ENCODE peak calls at places on chromosomes 1 and 21, in four cellular contexts. B, D, U and T are unnamed samples.

GRCh38 chr1:108953452-108953851 is 9.8 kb downstream of the CLCC1 start:
- DNase-seq in B (no peak), D (peak; percentile 13), U (no peak), T (no peak)

GRCh38 chr1:37726746-37727145 is 34.4 kb downstream of the CDCA8 start:
- DNase-seq in B (no peak), D (no peak), U (no peak), T (no peak)

GRCh38 chr1:205312866-205313680 is 8.5 kb downstream of the NUAK2 start:
- DNase-seq in B (no peak), D (peak; percentile 56), U (no peak), T (no peak)

GRCh38 chr1:94247146-94248094 is 10.0 kb upstream of the ARHGAP29 start:
- DNase-seq in B (no peak), D (peak; percentile 90), U (peak; percentile 36), T (peak; percentile 85)

GRCh38 chr1:85273397-85273796 is 3.0 kb downstream of the BCL10 start:
- DNase-seq in B (no peak), D (no peak), U (no peak), T (no peak)

GRCh38 chr1:2393471-2393877 is 1.8 kb downstream of the RER1 start:
- DNase-seq in B (no peak), D (no peak), U (no peak), T (no peak)

GRCh38 chr1:14522331-14523241 is 75.9 kb upstream of the KAZN start:
- DNase-seq in B (no peak), D (peak; percentile 77), U (peak; percentile 82), T (peak; percentile 46)

GRCh38 chr1:48469616-48470500 is 2.1 kb downstream of the SPATA6 start:
- DNase-seq in B (no peak), D (peak; percentile 11), U (peak; percentile 74), T (no peak)

GRCh38 chr21:18155508-18156193 is 89.0 kb upstream of the CHODL start:
- DNase-seq in B (no peak), D (peak; percentile 48), U (no peak), T (no peak)

GRCh38 chr1:69739181-69739580 is 171.5 kb downstream of the LRRC7 start:
- DNase-seq in B (no peak), D (peak; percentile 61), U (no peak), T (no peak)

GRCh38 chr1:29514361-29515187 is 278.3 kb downstream of the PTPRU start:
- DNase-seq in B (no peak), D (no peak), U (no peak), T (no peak)

GRCh38 chr1:63951076-63951946 is 177.5 kb downstream of the ROR1 start:
- DNase-seq in B (no peak), D (no peak), U (peak; percentile 13), T (no peak)

GRCh38 chr21:16418211-16418610 is 688.4 kb downstream of the USP25 start:
- DNase-seq in B (no peak), D (no peak), U (no peak), T (no peak)

GRCh38 chr1:200741808-200742207 is 3.1 kb downstream of the CAMSAP2 start:
- DNase-seq in B (no peak), D (no peak), U (no peak), T (no peak)

GRCh38 chr1:97507863-97508262 is 413.0 kb downstream of the DPYD start:
- DNase-seq in B (no peak), D (no peak), U (no peak), T (no peak)

GRCh38 chr21:40829791-40830190 is 17.2 kb downstream of the DSCAM start:
- DNase-seq in B (no peak), D (no peak), U (no peak), T (no peak)

GRCh38 chr1:99680258-99680657 is 34.3 kb downstream of the PALMD start:
- DNase-seq in B (no peak), D (no peak), U (peak; percentile 43), T (no peak)

GRCh38 chr1:222077191-222077590 is 335.3 kb upstream of the DUSP10 start:
- DNase-seq in B (no peak), D (no peak), U (no peak), T (no peak)

GRCh38 chr1:200226268-200226968 is 183.4 kb downstream of the ZNF281 start:
- DNase-seq in B (peak; percentile 33), D (peak; percentile 89), U (peak; percentile 30), T (peak; percentile 56)

GRCh38 chr1:1367238-1367796 is 7.7 kb downstream of the AURKAIP1 start:
- DNase-seq in B (no peak), D (no peak), U (no peak), T (no peak)

GRCh38 chr1:156656779-156657160 is 14.9 kb downstream of the BCAN start:
- DNase-seq in B (no peak), D (no peak), U (no peak), T (peak; percentile 67)

GRCh38 chr21:44421901-44422840 is 33.1 kb upstream of the LRRC3 start:
- DNase-seq in B (no peak), D (no peak), U (no peak), T (peak; percentile 13)

GRCh38 chr1:184644771-184645170 is 109.9 kb downstream of the EDEM3 start:
- DNase-seq in B (no peak), D (no peak), U (no peak), T (no peak)

GRCh38 chr21:38434913-38435533 is 63.3 kb downstream of the ERG start:
- DNase-seq in B (no peak), D (no peak), U (peak; percentile 34), T (no peak)

GRCh38 chr1:85463666-85464496 is 1.1 kb downstream of the DDAH1 start:
- DNase-seq in B (no peak), D (peak; percentile 11), U (no peak), T (no peak)

GRCh38 chr1:31574749-31575372 is 1.5 kb upstream of the TINAGL1 start:
- DNase-seq in B (no peak), D (no peak), U (no peak), T (no peak)
- H2BK120ac ChIP-seq in B (no peak overlapping the region), D (no peak overlapping the region), U (peak overlapping the region; percentile 35), T (no peak overlapping the region)

GRCh38 chr1:39205102-39205780 is 746 bp downstream of the MACF1 start:
- DNase-seq in B (no peak), D (peak; percentile 84), U (peak; percentile 76), T (no peak)
- H4K5ac ChIP-seq in B (no peak overlapping the region), D (no peak overlapping the region), U (peak overlapping the region; percentile 69), T (no peak overlapping the region)

GRCh38 chr1:62263813-62264353 is 55.4 kb downstream of the KANK4 start:
- DNase-seq in B (no peak), D (no peak), U (no peak), T (no peak)

GRCh38 chr1:62263006-62263812 is 56.0 kb downstream of the KANK4 start:
- DNase-seq in B (no peak), D (peak; percentile 66), U (no peak), T (no peak)

GRCh38 chr1:62269439-62269838 is 49.8 kb downstream of the KANK4 start:
- DNase-seq in B (no peak), D (no peak), U (no peak), T (no peak)

GRCh38 chr1:62268315-62268714 is 50.9 kb downstream of the KANK4 start:
- DNase-seq in B (no peak), D (no peak), U (no peak), T (no peak)

GRCh38 chr1:62266217-62266616 is 53.0 kb downstream of the KANK4 start:
- DNase-seq in B (no peak), D (no peak), U (no peak), T (no peak)
- H3K4ac ChIP-seq in B (peak overlapping the region; percentile 9), D (no peak overlapping the region), U (no peak overlapping the region), T (no peak overlapping the region)

GRCh38 chr1:44807364-44808062 is 362 bp upstream of the DYNLT4 start:
- DNase-seq in B (peak; percentile 89), D (peak; percentile 100), U (peak; percentile 99), T (peak; percentile 97)
- H2BK120ac ChIP-seq in B (peak overlapping the region; percentile 71), D (peak overlapping the region; percentile 10), U (peak overlapping the region; percentile 98), T (peak overlapping the region; percentile 82)

GRCh38 chr1:27406354-27406665 is 13.9 kb downstream of the GPR3 start:
- DNase-seq in B (no peak), D (no peak), U (no peak), T (no peak)
- H4K5ac ChIP-seq in B (no peak overlapping the region), D (no peak overlapping the region), U (no peak overlapping the region), T (no peak overlapping the region)

DNA sequence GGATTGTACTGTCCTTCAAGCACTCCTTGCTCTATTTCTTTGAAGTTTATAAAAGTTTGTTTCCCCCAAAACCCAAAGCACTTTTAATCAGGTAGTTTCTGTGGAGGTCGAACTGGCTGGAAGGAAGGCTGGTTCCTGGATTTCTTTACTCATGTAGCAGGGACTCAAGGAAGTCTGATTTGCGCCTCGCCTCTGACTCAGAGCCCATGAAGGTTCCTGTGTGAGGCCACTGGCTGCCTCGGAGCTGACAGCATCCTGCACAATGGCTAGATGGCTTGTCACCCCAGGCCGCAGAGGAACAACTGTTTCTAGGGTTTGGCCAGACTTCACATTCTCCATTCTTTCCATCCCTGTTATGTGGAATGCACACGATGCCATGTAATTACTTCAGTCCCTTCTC is 39.2 kb upstream of the PRSS38 start:
- DNase-seq in B (no peak), D (no peak), U (peak; percentile 80), T (no peak)
- H3K4ac ChIP-seq in B (no peak overlapping the region), D (no peak overlapping the region), U (peak overlapping the region; percentile 25), T (no peak overlapping the region)

DNA sequence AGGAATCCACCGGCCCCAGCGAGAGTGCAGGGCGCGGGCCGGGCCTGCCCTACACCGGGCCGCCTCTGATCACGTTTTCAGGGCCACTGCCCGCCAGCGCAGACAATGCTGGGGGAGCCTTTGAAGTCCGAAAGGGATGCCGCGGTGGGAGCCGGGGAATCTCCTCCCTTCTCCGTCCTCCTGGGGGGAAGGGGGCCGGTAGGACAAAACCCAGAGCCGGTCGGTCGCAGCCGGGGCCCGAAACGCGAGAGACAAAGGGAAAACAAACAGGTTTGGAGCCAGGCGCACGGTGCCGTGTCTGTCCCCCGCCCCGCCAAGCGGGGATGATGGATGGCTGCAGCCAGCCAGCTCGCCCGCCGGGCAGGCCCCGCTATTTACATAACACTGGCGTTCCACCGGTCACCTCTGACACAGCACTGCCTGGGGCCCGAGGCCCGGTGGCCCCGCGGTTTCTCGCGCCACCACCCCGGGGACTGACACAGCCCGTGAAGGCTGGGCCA is 92.0 kb downstream of the CASZ1 start:
- DNase-seq in B (peak; percentile 34), D (peak; percentile 60), U (no peak), T (peak; percentile 86)
- H2BK120ac ChIP-seq in B (no peak overlapping the region), D (no peak overlapping the region), U (no peak overlapping the region), T (no peak overlapping the region)

GRCh38 chr1:7656821-7657220 is 114.3 kb upstream of the VAMP3 start:
- DNase-seq in B (no peak), D (no peak), U (no peak), T (no peak)

GRCh38 chr1:7657287-7658126 is 113.6 kb upstream of the VAMP3 start:
- DNase-seq in B (no peak), D (no peak), U (no peak), T (no peak)

GRCh38 chr1:7652551-7653098 is 118.5 kb upstream of the VAMP3 start:
- DNase-seq in B (no peak), D (no peak), U (no peak), T (no peak)

GRCh38 chr1:7655354-7655753 is 115.7 kb upstream of the VAMP3 start:
- DNase-seq in B (no peak), D (no peak), U (no peak), T (no peak)

GRCh38 chr1:7654725-7655124 is 116.4 kb upstream of the VAMP3 start:
- DNase-seq in B (no peak), D (no peak), U (no peak), T (no peak)
- H4K5ac ChIP-seq in B (no peak overlapping the region), D (no peak overlapping the region), U (no peak overlapping the region), T (no peak overlapping the region)